ENCODE peak calls at places on chromosomes 5 and 9, in six cellular contexts. One of them, this sample, is unnamed.

GRCh38 chr5:164475339-164475977 is 970.0 kb downstream of the MAT2B start:
- DNase-seq in NCI-H1417 treated with DMSO at 0.1 percent for 48 hours: no peak
- DNase-seq in activated naive CD8-positive, alpha-beta T cell treated with anti-CD3 and anti-CD28 coated beads, Interleukin-2, amount 50 U/mL, for 24 hours: no peak
- DNase-seq in HTR-8/SVneo: peak; percentile 26
- DNase-seq in SW 1271: peak; percentile 30
- DNase-seq in T-helper 1 cell: no peak
- DNase-seq in this sample: no peak

GRCh38 chr9:34190996-34191892 is 12.4 kb downstream of the UBAP1 start:
- DNase-seq in T-helper 1 cell: no peak
- DNase-seq in activated naive CD8-positive, alpha-beta T cell treated with anti-CD3 and anti-CD28 coated beads, Interleukin-2, amount 50 U/mL, for 24 hours: no peak
- DNase-seq in NCI-H1417 treated with DMSO at 0.1 percent for 48 hours: no peak
- DNase-seq in HTR-8/SVneo: no peak
- DNase-seq in SW 1271: peak; percentile 9
- DNase-seq in this sample: no peak

GRCh38 chr5:8997542-8998070 is 548.3 kb downstream of the SEMA5A start:
- DNase-seq in HTR-8/SVneo: no peak
- DNase-seq in activated naive CD8-positive, alpha-beta T cell treated with anti-CD3 and anti-CD28 coated beads, Interleukin-2, amount 50 U/mL, for 24 hours: no peak
- DNase-seq in NCI-H1417 treated with DMSO at 0.1 percent for 48 hours: no peak
- DNase-seq in SW 1271: no peak
- DNase-seq in T-helper 1 cell: no peak
- DNase-seq in this sample: no peak

GRCh38 chr5:104081232-104081631 is 518.6 kb upstream of the NUDT12 start:
- DNase-seq in HTR-8/SVneo: no peak
- DNase-seq in NCI-H1417 treated with DMSO at 0.1 percent for 48 hours: no peak
- DNase-seq in activated naive CD8-positive, alpha-beta T cell treated with anti-CD3 and anti-CD28 coated beads, Interleukin-2, amount 50 U/mL, for 24 hours: no peak
- DNase-seq in SW 1271: no peak
- DNase-seq in T-helper 1 cell: no peak
- DNase-seq in this sample: no peak

GRCh38 chr5:39201795-39202593 is 17.4 kb downstream of the FYB1 start:
- DNase-seq in HTR-8/SVneo: no peak
- DNase-seq in NCI-H1417 treated with DMSO at 0.1 percent for 48 hours: no peak
- DNase-seq in activated naive CD8-positive, alpha-beta T cell treated with anti-CD3 and anti-CD28 coated beads, Interleukin-2, amount 50 U/mL, for 24 hours: no peak
- DNase-seq in SW 1271: no peak
- DNase-seq in T-helper 1 cell: no peak
- DNase-seq in this sample: no peak

GRCh38 chr5:10902145-10902544 is 141.1 kb upstream of the DAP start:
- DNase-seq in T-helper 1 cell: no peak
- DNase-seq in SW 1271: no peak
- DNase-seq in HTR-8/SVneo: no peak
- DNase-seq in NCI-H1417 treated with DMSO at 0.1 percent for 48 hours: no peak
- DNase-seq in activated naive CD8-positive, alpha-beta T cell treated with anti-CD3 and anti-CD28 coated beads, Interleukin-2, amount 50 U/mL, for 24 hours: no peak
- DNase-seq in this sample: no peak

GRCh38 chr5:40988761-40989510 is 79.6 kb downstream of the C7 start:
- DNase-seq in HTR-8/SVneo: no peak
- DNase-seq in T-helper 1 cell: no peak
- DNase-seq in NCI-H1417 treated with DMSO at 0.1 percent for 48 hours: no peak
- DNase-seq in activated naive CD8-positive, alpha-beta T cell treated with anti-CD3 and anti-CD28 coated beads, Interleukin-2, amount 50 U/mL, for 24 hours: no peak
- DNase-seq in SW 1271: no peak
- DNase-seq in this sample: no peak

GRCh38 chr5:56543431-56544385 is 271.6 kb upstream of the MAP3K1 start:
- DNase-seq in SW 1271: no peak
- DNase-seq in NCI-H1417 treated with DMSO at 0.1 percent for 48 hours: no peak
- DNase-seq in HTR-8/SVneo: peak; percentile 72
- DNase-seq in activated naive CD8-positive, alpha-beta T cell treated with anti-CD3 and anti-CD28 coated beads, Interleukin-2, amount 50 U/mL, for 24 hours: no peak
- DNase-seq in T-helper 1 cell: no peak
- DNase-seq in this sample: no peak

GRCh38 chr5:52043137-52043536 is 659.9 kb downstream of the ISL1 start:
- DNase-seq in SW 1271: no peak
- DNase-seq in T-helper 1 cell: no peak
- DNase-seq in NCI-H1417 treated with DMSO at 0.1 percent for 48 hours: no peak
- DNase-seq in activated naive CD8-positive, alpha-beta T cell treated with anti-CD3 and anti-CD28 coated beads, Interleukin-2, amount 50 U/mL, for 24 hours: no peak
- DNase-seq in HTR-8/SVneo: no peak
- DNase-seq in this sample: no peak

GRCh38 chr5:140108093-140109049 is 5.5 kb upstream of the PURA start:
- DNase-seq in activated naive CD8-positive, alpha-beta T cell treated with anti-CD3 and anti-CD28 coated beads, Interleukin-2, amount 50 U/mL, for 24 hours: peak; percentile 26
- DNase-seq in NCI-H1417 treated with DMSO at 0.1 percent for 48 hours: no peak
- DNase-seq in SW 1271: no peak
- DNase-seq in T-helper 1 cell: no peak
- DNase-seq in HTR-8/SVneo: no peak
- DNase-seq in this sample: no peak

GRCh38 chr5:147673276-147673675 is 109.3 kb downstream of the JAKMIP2 start:
- DNase-seq in T-helper 1 cell: no peak
- DNase-seq in activated naive CD8-positive, alpha-beta T cell treated with anti-CD3 and anti-CD28 coated beads, Interleukin-2, amount 50 U/mL, for 24 hours: no peak
- DNase-seq in HTR-8/SVneo: no peak
- DNase-seq in SW 1271: no peak
- DNase-seq in NCI-H1417 treated with DMSO at 0.1 percent for 48 hours: no peak
- DNase-seq in this sample: no peak

GRCh38 chr5:10599828-10600227 is 36.0 kb downstream of the ANKRD33B start:
- DNase-seq in T-helper 1 cell: no peak
- DNase-seq in SW 1271: peak; percentile 62
- DNase-seq in HTR-8/SVneo: no peak
- DNase-seq in activated naive CD8-positive, alpha-beta T cell treated with anti-CD3 and anti-CD28 coated beads, Interleukin-2, amount 50 U/mL, for 24 hours: no peak
- DNase-seq in NCI-H1417 treated with DMSO at 0.1 percent for 48 hours: no peak
- DNase-seq in this sample: no peak

GRCh38 chr9:34651286-34651685 is 699 bp upstream of the IL11RA start:
- DNase-seq in T-helper 1 cell: no peak
- DNase-seq in NCI-H1417 treated with DMSO at 0.1 percent for 48 hours: no peak
- DNase-seq in HTR-8/SVneo: no peak
- DNase-seq in SW 1271: no peak
- DNase-seq in activated naive CD8-positive, alpha-beta T cell treated with anti-CD3 and anti-CD28 coated beads, Interleukin-2, amount 50 U/mL, for 24 hours: no peak
- DNase-seq in this sample: no peak

GRCh38 chr9:4979224-4979623 is 5.8 kb upstream of the JAK2 start:
- DNase-seq in T-helper 1 cell: no peak
- DNase-seq in HTR-8/SVneo: no peak
- DNase-seq in SW 1271: no peak
- DNase-seq in NCI-H1417 treated with DMSO at 0.1 percent for 48 hours: no peak
- DNase-seq in activated naive CD8-positive, alpha-beta T cell treated with anti-CD3 and anti-CD28 coated beads, Interleukin-2, amount 50 U/mL, for 24 hours: no peak
- DNase-seq in this sample: no peak